ENCODE peak calls at places on chromosomes 1 and 21, in five cellular contexts. P is IMR-90, R is esophagus squamous epithelium, Y is right lobe of liver, N is upper lobe of right lung. O is an unnamed sample.
A peak's percentile ranks its signal among the peaks of the same experiment; 100 is the strongest.

GRCh38 chr1:87641996-87642395 is 313.3 kb downstream of the LMO4 start:
- DNase-seq in N (no peak), P (no peak), Y (no peak), R (no peak), O (no peak)

GRCh38 chr1:58104960-58105359 is 441.6 kb downstream of the OMA1 start:
- DNase-seq in N (no peak), Y (no peak), P (no peak), R (no peak), O (no peak)

GRCh38 chr1:70459502-70460225 is 48.6 kb downstream of the CTH start:
- DNase-seq in R (no peak), Y (no peak), N (no peak), P (peak; percentile 20), O (no peak)

GRCh38 chr1:2201062-2201461 is 6.5 kb upstream of the FAAP20 start:
- DNase-seq in P (no peak), Y (no peak), N (no peak), R (no peak), O (no peak)

GRCh38 chr1:223312273-223312672 is 51.7 kb downstream of the SUSD4 start:
- DNase-seq in N (no peak), R (no peak), Y (no peak), P (no peak), O (no peak)

GRCh38 chr1:220239213-220239612 is 33.0 kb downstream of the RAB3GAP2 start:
- DNase-seq in P (no peak), N (no peak), Y (no peak), R (no peak), O (no peak)

GRCh38 chr21:25183577-25183976 is 423.7 kb downstream of the MRPL39 start:
- DNase-seq in P (no peak), N (no peak), Y (no peak), R (no peak), O (no peak)

GRCh38 chr1:44707112-44707881 is 23.7 kb downstream of the RNU5D-1 start:
- DNase-seq in N (no peak), Y (no peak), P (peak; percentile 94), R (no peak), O (peak; percentile 62)

GRCh38 chr1:164755674-164756073 is 196.7 kb downstream of the PBX1 start:
- DNase-seq in P (no peak), R (no peak), Y (no peak), N (no peak), O (no peak)

GRCh38 chr1:186819140-186819539 is 9.6 kb upstream of the PLA2G4A start:
- DNase-seq in P (peak; percentile 90), Y (no peak), N (no peak), R (no peak), O (no peak)

GRCh38 chr1:60073605-60074278 is at the start of gene C1orf87:
- DNase-seq in N (peak; percentile 66), P (no peak), Y (no peak), R (no peak), O (no peak)

GRCh38 chr1:44645466-44646244 is 28.6 kb downstream of the TMEM53 start:
- DNase-seq in P (peak; percentile 73), Y (peak; percentile 87), R (no peak), N (no peak), O (no peak)

GRCh38 chr1:192545781-192546521 is 29.6 kb upstream of the RGS1 start:
- DNase-seq in P (no peak), Y (no peak), R (no peak), N (no peak), O (no peak)

GRCh38 chr1:54135436-54136120 is 17.2 kb downstream of the CDCP2 start:
- DNase-seq in N (no peak), P (peak; percentile 61), R (no peak), Y (no peak), O (no peak)

GRCh38 chr1:94951509-94952208 is 24.7 kb upstream of the CNN3 start:
- DNase-seq in R (no peak), N (no peak), P (no peak), Y (no peak), O (no peak)

GRCh38 chr21:32190491-32191144 is 88.2 kb downstream of the MIS18A start:
- DNase-seq in R (no peak), Y (no peak), N (no peak), P (no peak), O (no peak)

GRCh38 chr1:234375672-234376071 is 2.4 kb downstream of the COA6 start:
- DNase-seq in N (no peak), Y (no peak), P (no peak), R (no peak), O (no peak)

GRCh38 chr1:84936116-84936810 is 43.3 kb upstream of the LPAR3 start:
- DNase-seq in P (peak; percentile 72), N (no peak), Y (no peak), R (no peak), O (no peak)

GRCh38 chr1:8419172-8419571 is 101.3 kb downstream of the SLC45A1 start:
- DNase-seq in Y (no peak), N (no peak), R (no peak), P (peak; percentile 53), O (no peak)

GRCh38 chr1:72013161-72013560 is 269.2 kb downstream of the NEGR1 start:
- DNase-seq in P (no peak), N (no peak), R (no peak), Y (no peak), O (no peak)

GRCh38 chr21:38802050-38803026 is 3.4 kb upstream of the ETS2 start:
- DNase-seq in R (no peak), Y (no peak), P (peak; percentile 57), N (no peak), O (no peak)

GRCh38 chr21:29256125-29256895 is 42.4 kb upstream of the BACH1 start:
- DNase-seq in N (no peak), Y (no peak), R (no peak), P (no peak), O (no peak)

GRCh38 chr1:87853576-87854351 is 525.1 kb downstream of the LMO4 start:
- DNase-seq in P (peak; percentile 54), Y (no peak), R (no peak), N (no peak), O (no peak)

GRCh38 chr1:231046730-231047395 is 6.8 kb upstream of the FAM89A start:
- DNase-seq in P (no peak), Y (no peak), R (no peak), N (no peak), O (no peak)

GRCh38 chr1:231045318-231045717 is 5.3 kb upstream of the FAM89A start:
- DNase-seq in P (no peak), N (no peak), R (no peak), Y (no peak), O (no peak)

GRCh38 chr1:231052777-231053176 is 12.7 kb upstream of the FAM89A start:
- DNase-seq in Y (no peak), R (no peak), P (no peak), N (no peak), O (no peak)

GRCh38 chr1:231050395-231050794 is 10.3 kb upstream of the FAM89A start:
- DNase-seq in R (no peak), N (no peak), Y (no peak), P (no peak), O (no peak)

GRCh38 chr1:231049121-231049979 is 9.3 kb upstream of the FAM89A start:
- DNase-seq in R (no peak), N (no peak), P (no peak), Y (no peak), O (no peak)
- H3K27ac ChIP-seq in R (no peak overlapping the region), N (no peak overlapping the region), P (no peak overlapping the region), Y (no peak overlapping the region), O (no peak overlapping the region)

GRCh38 chr1:173867753-173868265 is at the start of gene GAS5:
- DNase-seq in Y (peak; percentile 100), N (peak; percentile 100), R (peak; percentile 98), P (peak; percentile 100), O (peak; percentile 100)
- H3K4me1 ChIP-seq in Y (no peaks in the 10 kb centered on the region), N (peaks cover 48% of the 10 kb centered on the region), R (peaks cover 29% of the 10 kb centered on the region), P (no peaks in the 10 kb centered on the region), O (peaks cover 18% of the 10 kb centered on the region)

DNA sequence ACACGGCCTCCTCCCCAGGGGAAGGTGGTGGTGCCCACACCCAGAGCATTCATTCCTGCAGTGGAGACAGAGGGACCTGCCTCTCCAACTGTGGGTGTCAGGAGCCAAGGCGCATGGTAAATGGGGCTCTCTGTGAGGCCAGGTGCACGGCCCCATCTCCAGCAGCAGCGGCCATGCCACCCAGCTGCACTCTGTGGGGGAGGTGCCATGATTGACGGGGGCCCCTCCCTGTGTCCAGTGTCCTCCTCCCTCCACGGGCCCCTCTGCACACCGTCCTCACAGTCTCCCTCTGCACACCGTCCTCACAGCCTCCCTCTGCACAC is 83.6 kb upstream of the COL6A1 start:
- DNase-seq in R (no peak), Y (peak; percentile 7), P (no peak), N (no peak), O (no peak)
- H3K4me3 ChIP-seq in R (no peak overlapping the region), Y (no peak overlapping the region), P (no peak overlapping the region), N (no peak overlapping the region), O (no peak overlapping the region)

GRCh38 chr1:207205613-207206009 is 101.6 kb downstream of the C4BPA start:
- DNase-seq in P (no peak), R (no peak), N (no peak), Y (no peak), O (no peak)
- H3K27ac ChIP-seq in P (no peak overlapping the region), R (peak overlapping the region; percentile 43), N (no peak overlapping the region), Y (peak overlapping the region; percentile 6), O (no peak overlapping the region)

DNA sequence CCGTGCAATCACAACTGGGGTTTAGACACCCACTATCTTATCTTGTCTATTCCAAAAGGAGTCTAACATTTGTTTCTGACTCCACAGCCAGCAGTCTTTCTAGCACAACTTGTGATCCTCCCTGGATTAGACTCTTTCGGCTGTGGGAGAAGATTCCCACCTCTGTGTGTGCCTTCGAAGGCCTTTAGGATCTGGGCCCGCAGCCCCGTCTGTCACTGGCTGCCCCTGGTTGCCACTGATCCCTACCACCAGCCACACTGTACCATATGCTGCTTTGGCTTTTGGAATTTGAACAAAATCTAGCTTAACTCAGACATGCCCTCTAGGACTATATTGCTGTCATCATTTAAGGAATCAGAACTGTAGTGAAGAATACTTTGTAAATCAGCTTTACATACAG is 18.0 kb downstream of the NTPCR start:
- DNase-seq in P (no peak), R (no peak), Y (no peak), N (no peak), O (no peak)
- H3K4me1 ChIP-seq in P (peaks cover 4% of the 10 kb centered on the region), R (peaks cover 3% of the 10 kb centered on the region), Y (no peaks in the 10 kb centered on the region), N (peaks cover 6% of the 10 kb centered on the region), O (no peaks in the 10 kb centered on the region)

DNA sequence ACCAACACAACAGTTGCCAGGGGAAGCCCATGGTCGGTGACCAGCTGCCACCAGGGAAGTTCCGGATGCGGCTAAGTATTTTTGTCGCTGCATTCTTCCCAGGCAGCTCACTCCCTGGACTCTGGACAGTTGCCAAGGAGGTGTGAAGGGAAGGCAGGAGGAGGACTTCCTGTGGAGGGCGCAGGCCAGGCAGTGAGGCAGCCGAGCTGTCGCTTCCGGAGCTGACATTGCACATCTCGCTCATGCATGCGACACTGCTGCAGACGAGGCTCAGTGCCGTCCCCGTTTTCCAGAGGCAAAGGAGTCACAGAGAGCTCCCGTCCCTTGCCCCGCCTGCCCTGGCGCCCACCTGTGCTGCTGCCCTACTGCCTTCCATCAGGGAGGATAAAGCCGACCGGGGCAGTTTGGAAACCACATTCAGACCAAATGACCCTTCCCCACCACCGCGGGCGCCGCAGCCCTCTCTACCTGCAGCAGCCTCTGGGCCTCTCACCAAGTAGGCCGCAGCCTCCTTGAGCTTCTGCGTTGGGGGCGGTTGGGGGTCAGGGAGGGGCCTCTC is 81.4 kb downstream of the NENF start:
- DNase-seq in N (peak; percentile 70), Y (peak; percentile 38), R (no peak), P (peak; percentile 65), O (no peak)
- H3K4me3 ChIP-seq in N (peak overlapping the region; percentile 26), Y (no peak overlapping the region), R (peak overlapping the region; percentile 44), P (no peak overlapping the region), O (no peak overlapping the region)

O was measured in RWPE2.